ENCODE peak calls at places on chromosomes 11 and 22, in eight cellular contexts. G is endothelial cell, Q is fibroblast of mammary gland, D is kidney epithelial cell, C is cardiac fibroblast, S is tibial artery, J is PC-9, M is H1. A is an unnamed sample.

GRCh38 chr11:12860827-12861226 is 148.3 kb upstream of the RASSF10 start:
- DNase-seq in G (no peak), Q (no peak), D (no peak), C (peak; percentile 39), S (no peak), J (no peak), M (no peak), A (peak; percentile 54)

GRCh38 chr11:111591187-111591960 is 10.9 kb upstream of the SIK2 start:
- DNase-seq in G (no peak), Q (no peak), D (no peak), C (no peak), S (no peak), J (no peak), M (no peak), A (no peak)

GRCh38 chr22:30609260-30610185 is 2.5 kb downstream of the TCN2 start:
- DNase-seq in G (no peak), Q (peak; percentile 85), D (peak; percentile 81), C (peak; percentile 78), S (no peak), J (peak; percentile 65), M (no peak), A (peak; percentile 84)

GRCh38 chr11:65041206-65042035 is at the start of gene SAC3D1:
- DNase-seq in G (no peak), Q (peak; percentile 31), D (peak; percentile 4), C (no peak), S (no peak), J (peak; percentile 83), M (no peak), A (no peak)

GRCh38 chr22:18145676-18146388 is 4.1 kb upstream of the USP18 start:
- DNase-seq in G (no peak), Q (no peak), D (no peak), C (no peak), S (no peak), J (no peak), M (no peak), A (no peak)

GRCh38 chr22:43945632-43946390 is 9.4 kb upstream of the SAMM50 start:
- DNase-seq in G (peak; percentile 80), Q (peak; percentile 61), D (no peak), C (peak; percentile 75), S (no peak), J (peak; percentile 49), M (no peak), A (peak; percentile 44)

GRCh38 chr11:71170619-71171018 is 81.8 kb downstream of the SHANK2 start:
- DNase-seq in G (no peak), Q (no peak), D (no peak), C (no peak), S (no peak), J (no peak), M (no peak), A (no peak)

GRCh38 chr22:38218661-38219331 is 17.0 kb downstream of the MAFF start:
- DNase-seq in G (peak; percentile 63), Q (peak; percentile 89), D (peak; percentile 87), C (peak; percentile 96), S (peak; percentile 92), J (peak; percentile 94), M (peak; percentile 76), A (peak; percentile 94)

GRCh38 chr11:130653838-130654601 is 205.6 kb downstream of the ADAMTS15 start:
- DNase-seq in G (no peak), Q (no peak), D (no peak), C (peak; percentile 91), S (peak; percentile 93), J (peak; percentile 59), M (no peak), A (no peak)

GRCh38 chr22:31561970-31562369 is 65.6 kb downstream of the SFI1 start:
- DNase-seq in G (no peak), Q (no peak), D (no peak), C (no peak), S (no peak), J (no peak), M (no peak), A (no peak)

GRCh38 chr22:31286360-31287255 is 5.7 kb downstream of the PIK3IP1 start:
- DNase-seq in G (no peak), Q (no peak), D (no peak), C (no peak), S (no peak), J (no peak), M (no peak), A (no peak)

GRCh38 chr22:45462034-45462655 is 40.5 kb upstream of the FBLN1 start:
- DNase-seq in G (no peak), Q (no peak), D (no peak), C (no peak), S (no peak), J (no peak), M (no peak), A (no peak)

GRCh38 chr11:118295834-118296454 is 8.6 kb upstream of the CD3E start:
- DNase-seq in G (no peak), Q (peak; percentile 47), D (peak; percentile 44), C (peak; percentile 27), S (no peak), J (no peak), M (no peak), A (peak; percentile 6)

GRCh38 chr11:616320-617220 is 820 bp upstream of the IRF7 start:
- DNase-seq in G (no peak), Q (no peak), D (no peak), C (no peak), S (peak; percentile 72), J (no peak), M (no peak), A (no peak)

GRCh38 chr11:109971184-109971523 is 122.0 kb upstream of the ZC3H12C start:
- DNase-seq in G (no peak), Q (peak; percentile 63), D (no peak), C (peak; percentile 89), S (no peak), J (no peak), M (no peak), A (peak; percentile 85)

GRCh38 chr11:125070699-125071254 is 7.7 kb downstream of the SLC37A2 start:
- DNase-seq in G (no peak), Q (peak; percentile 83), D (no peak), C (peak; percentile 76), S (peak; percentile 81), J (peak; percentile 63), M (no peak), A (peak; percentile 31)

GRCh38 chr11:26944866-26945664 is 48.8 kb upstream of the FIBIN start:
- DNase-seq in G (no peak), Q (peak; percentile 97), D (no peak), C (peak; percentile 60), S (no peak), J (no peak), M (no peak), A (peak; percentile 59)

GRCh38 chr11:10857604-10858504 is at the start of gene ZBED5:
- DNase-seq in G (peak; percentile 95), Q (peak; percentile 96), D (peak; percentile 83), C (peak; percentile 98), S (peak; percentile 99), J (peak; percentile 91), M (peak; percentile 94), A (peak; percentile 99)
- TF ChIP-seq CTCF in G (no peak), Q (no peak), D (no peak), C (no peak), S (peak; percentile 8), J (no peak), M (no peak), A (no peak)

DNA sequence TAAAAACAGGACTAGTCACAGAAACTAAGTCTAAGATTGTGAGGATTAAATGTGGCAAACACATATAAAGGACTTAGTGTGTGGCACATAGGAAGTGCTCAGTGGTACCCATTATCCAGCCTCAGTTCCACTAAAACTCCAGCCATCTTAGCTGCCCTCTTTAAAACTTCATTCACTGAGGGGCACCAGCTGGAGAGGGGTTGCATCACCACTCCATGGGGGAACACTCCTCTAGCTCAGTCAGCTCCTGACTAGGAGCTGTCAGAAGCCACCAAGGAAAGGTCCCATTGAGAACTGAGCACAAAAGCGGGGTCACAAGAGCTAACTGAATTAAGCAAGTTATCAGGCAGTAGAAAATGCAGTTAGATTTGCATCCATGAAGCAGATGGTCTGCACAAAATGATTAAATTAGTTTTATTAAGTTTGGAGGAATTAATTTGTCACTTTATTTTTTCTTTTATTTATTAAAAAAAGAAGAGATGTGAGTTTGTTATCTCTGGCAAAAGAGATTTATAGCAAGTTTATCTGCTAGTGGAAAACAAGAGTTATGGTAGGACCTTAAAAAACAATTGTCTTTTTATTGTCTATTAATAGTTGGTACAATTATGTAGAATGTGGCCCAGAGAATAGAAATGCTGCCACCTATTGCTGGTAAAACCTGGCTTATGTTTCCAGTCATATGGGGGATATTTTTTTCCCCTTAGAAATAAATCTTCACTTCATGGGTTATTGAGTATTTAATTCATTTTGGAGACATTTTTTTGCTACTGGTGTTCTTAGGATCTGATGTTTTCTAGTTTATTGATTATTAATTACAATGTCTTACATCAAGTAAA is 95.7 kb downstream of the NAV2 start:
- DNase-seq in G (no peak), Q (no peak), D (no peak), C (peak; percentile 26), S (no peak), J (no peak), M (no peak), A (no peak)
- TF ChIP-seq CTCF in G (no peak), Q (peak; percentile 24), D (peak; percentile 26), C (no peak), S (no peak), J (peak; percentile 52), M (no peak), A (no peak)

GRCh38 chr22:40156001-40156516 is 21.7 kb upstream of the TNRC6B start:
- DNase-seq in G (no peak), Q (peak; percentile 37), D (peak; percentile 54), C (peak; percentile 50), S (no peak), J (peak; percentile 68), M (peak; percentile 19), A (peak; percentile 61)
- TF ChIP-seq CTCF in G (no peak), Q (peak; percentile 22), D (peak; percentile 44), C (peak; percentile 13), S (peak; percentile 14), J (peak; percentile 54), M (peak; percentile 28), A (peak; percentile 30)

GRCh38 chr11:60834742-60835141 is 7.2 kb upstream of the CCDC86 start:
- DNase-seq in G (no peak), Q (no peak), D (no peak), C (no peak), S (no peak), J (no peak), M (no peak), A (no peak)

GRCh38 chr11:60840711-60841430 is 1.0 kb upstream of the CCDC86 start:
- DNase-seq in G (no peak), Q (peak; percentile 97), D (peak; percentile 78), C (peak; percentile 94), S (no peak), J (no peak), M (no peak), A (peak; percentile 99)

GRCh38 chr11:60836866-60837510 is 4.9 kb upstream of the CCDC86 start:
- DNase-seq in G (no peak), Q (no peak), D (no peak), C (no peak), S (no peak), J (no peak), M (no peak), A (no peak)

GRCh38 chr11:60835472-60835871 is 6.4 kb upstream of the CCDC86 start:
- DNase-seq in G (no peak), Q (peak; percentile 58), D (no peak), C (no peak), S (no peak), J (no peak), M (no peak), A (no peak)

DNA sequence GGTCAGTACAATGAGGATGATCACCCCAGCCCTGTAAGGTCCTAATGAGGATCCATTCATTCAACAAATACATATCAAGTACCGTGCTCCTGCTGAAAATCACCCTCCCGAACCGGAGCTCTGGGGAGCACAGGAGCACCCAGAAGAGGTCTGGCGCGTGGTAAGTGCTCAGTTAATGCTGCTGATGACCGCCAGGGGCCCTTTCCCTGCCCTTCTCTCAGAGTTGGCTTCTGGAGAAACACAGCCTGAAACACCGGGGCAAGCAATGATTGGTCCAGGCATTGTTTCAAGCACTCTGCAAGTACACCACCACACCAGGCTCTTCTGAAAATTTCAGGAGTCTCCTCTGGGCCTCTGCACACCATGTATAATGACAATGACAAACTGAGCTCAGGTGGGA is 3.8 kb upstream of the CCDC86 start:
- DNase-seq in G (peak; percentile 21), Q (no peak), D (no peak), C (peak; percentile 43), S (no peak), J (no peak), M (no peak), A (no peak)
- TF ChIP-seq CTCF in G (peak; percentile 43), Q (no peak), D (no peak), C (peak; percentile 42), S (no peak), J (no peak), M (peak; percentile 58), A (peak; percentile 2)

A was measured in astrocyte of the spinal cord.